ENCODE peak calls at places on chromosomes 4 and X, in seven cellular contexts. Z is GM23248, H is OCI-LY7, J is GM23338, C is MM.1S, L is SK-N-SH, O is PC-3. T is an unnamed sample.

GRCh38 chr4:110916505-110916904 is 293.6 kb upstream of the PITX2 start:
- DNase-seq in C (no peak), L (no peak), H (no peak), O (no peak), Z (no peak), J (no peak), T (no peak)

GRCh38 chr4:91914176-91914804 is 389.5 kb upstream of the GRID2 start:
- DNase-seq in O (peak), H (no peak), J (no peak), L (no peak), Z (no peak), C (no peak), T (peak)

GRCh38 chr4:140756292-140757219 is at the start of gene TBC1D9:
- DNase-seq in L (peak), Z (peak), C (peak), J (peak), O (peak), H (peak), T (peak)

GRCh38 chr4:177051473-177052060 is 258.1 kb upstream of the NEIL3 start:
- DNase-seq in O (peak), L (peak), Z (peak), C (peak), J (peak), H (peak), T (peak)

GRCh38 chrX:25858273-25858880 is 279.8 kb upstream of the MAGEB18 start:
- DNase-seq in O (no peak), J (no peak), L (no peak), Z (no peak), C (no peak), H (no peak), T (no peak)

GRCh38 chr4:25343671-25344070 is 31.1 kb downstream of the ZCCHC4 start:
- DNase-seq in C (no peak), J (no peak), L (no peak), H (no peak), Z (peak), O (peak), T (no peak)

GRCh38 chr4:14792702-14793227 is 209.5 kb upstream of the CPEB2 start:
- DNase-seq in C (no peak), O (peak), H (no peak), J (no peak), L (no peak), Z (no peak), T (no peak)

GRCh38 chrX:80237072-80237471 is 183.2 kb upstream of the TENT5D start:
- DNase-seq in O (peak), H (no peak), L (no peak), J (peak), Z (no peak), C (no peak), T (no peak)

GRCh38 chr4:18445110-18445509 is 423.6 kb upstream of the LCORL start:
- DNase-seq in C (no peak), J (no peak), L (no peak), O (no peak), H (no peak), Z (no peak), T (no peak)

GRCh38 chr4:170259631-170260153 is 169.9 kb upstream of the AADAT start:
- DNase-seq in Z (peak), J (peak), O (peak), L (peak), C (peak), H (peak), T (peak)

GRCh38 chrX:132615396-132616131 is 126.7 kb upstream of the MBNL3 start:
- DNase-seq in J (peak), L (no peak), H (peak), O (peak), C (peak), Z (peak), T (peak)

GRCh38 chr4:168128601-168129000 is 36.3 kb downstream of the ANXA10 start:
- DNase-seq in O (peak), H (no peak), J (no peak), Z (no peak), C (no peak), L (no peak), T (no peak)

GRCh38 chrX:79721234-79721633 is 293.3 kb upstream of the TBX22 start:
- DNase-seq in J (no peak), C (no peak), L (no peak), Z (no peak), H (no peak), O (no peak), T (no peak)

GRCh38 chr4:185656467-185656890 is 121.2 kb upstream of the PDLIM3 start:
- DNase-seq in Z (peak), H (no peak), C (no peak), O (peak), L (no peak), J (peak), T (peak)

GRCh38 chr4:142353149-142353738 is 492.9 kb downstream of the INPP4B start:
- DNase-seq in J (peak), L (no peak), C (peak), H (peak), O (peak), Z (peak), T (peak)

GRCh38 chr4:10006236-10006603 is 15.1 kb downstream of the SLC2A9 start:
- DNase-seq in Z (peak), C (no peak), L (no peak), H (peak), J (no peak), O (peak), T (peak)

GRCh38 chrX:40908857-40909475 is 173.6 kb upstream of the MED14 start:
- DNase-seq in H (no peak), L (no peak), J (no peak), O (peak), Z (peak), C (no peak), T (no peak)

GRCh38 chr4:153409412-153409811 is 56.7 kb upstream of the TMEM131L start:
- DNase-seq in C (no peak), O (peak), Z (peak), L (no peak), J (no peak), H (no peak), T (no peak)

GRCh38 chr4:96149911-96150310 is 310.0 kb downstream of the PDHA2 start:
- DNase-seq in J (no peak), H (no peak), Z (no peak), O (no peak), L (no peak), C (no peak), T (no peak)

GRCh38 chr4:127134490-127134889 is 498.3 kb upstream of the INTU start:
- DNase-seq in Z (no peak), J (no peak), L (no peak), C (peak), H (no peak), O (no peak), T (no peak)

GRCh38 chrX:10387011-10387410 is 230.2 kb downstream of the CLCN4 start:
- DNase-seq in Z (peak), C (no peak), O (peak), L (no peak), H (no peak), J (no peak), T (no peak)

GRCh38 chr4:161496-162284 is 37.4 kb downstream of the ZNF718 start:
- DNase-seq in J (no peak), Z (peak), C (no peak), O (no peak), H (no peak), L (no peak), T (no peak)

GRCh38 chr4:105619193-105619931 is 66.9 kb downstream of the ARHGEF38 start:
- DNase-seq in Z (no peak), J (no peak), O (peak), H (no peak), C (no peak), L (peak), T (peak)

GRCh38 chrX:6667048-6667768 is 132.3 kb upstream of the VCX3A start:
- DNase-seq in H (peak), L (no peak), J (no peak), C (no peak), Z (no peak), O (no peak), T (no peak)

GRCh38 chr4:173346074-173346473 is 11.9 kb upstream of the HMGB2 start:
- DNase-seq in L (no peak), C (no peak), Z (peak), H (no peak), O (peak), J (no peak), T (no peak)

GRCh38 chrX:77422886-77423648 is 24.1 kb upstream of the FGF16 start:
- DNase-seq in O (no peak), J (peak), C (no peak), H (peak), L (no peak), Z (no peak), T (no peak)

GRCh38 chrX:22652596-22652995 is 347.2 kb upstream of the DDX53 start:
- DNase-seq in Z (peak), O (peak), L (peak), C (no peak), J (peak), H (no peak), T (peak)

GRCh38 chrX:140572724-140573123 is 67.9 kb upstream of the SOX3 start:
- DNase-seq in Z (peak), H (peak), C (peak), L (peak), O (peak), J (peak), T (peak)

GRCh38 chr4:84632092-84632491 is 49.2 kb downstream of the CDS1 start:
- DNase-seq in Z (peak), H (no peak), O (peak), C (no peak), L (no peak), J (no peak), T (no peak)

GRCh38 chrX:11757729-11758399 is at the start of gene MSL3:
- DNase-seq in O (peak), L (peak), C (peak), Z (peak), H (peak), J (peak), T (peak)

GRCh38 chr4:40525811-40526598 is 103.7 kb downstream of the RBM47 start:
- DNase-seq in H (no peak), Z (peak), J (peak), C (no peak), O (peak), L (no peak), T (peak)

GRCh38 chr4:152344001-152344400 is 191.9 kb downstream of the FBXW7 start:
- DNase-seq in O (no peak), C (no peak), Z (peak), J (no peak), H (no peak), L (no peak), T (no peak)

GRCh38 chr4:112288455-112288854 is 2.8 kb upstream of the TIFA start:
- DNase-seq in H (peak), Z (no peak), O (no peak), L (no peak), C (peak), J (no peak), T (no peak)

GRCh38 chrX:153564047-153564606 is 34.8 kb downstream of the CCNQ start:
- DNase-seq in Z (no peak), H (no peak), J (no peak), C (no peak), O (no peak), L (no peak), T (peak)

GRCh38 chrX:140091276-140091886 is 126.1 kb upstream of the CXorf66 start:
- DNase-seq in O (no peak), C (no peak), H (no peak), L (peak), Z (peak), J (peak), T (peak)

GRCh38 chr4:86717651-86718050 is 123.5 kb downstream of the PTPN13 start:
- DNase-seq in O (no peak), C (no peak), J (no peak), H (no peak), Z (no peak), L (no peak), T (no peak)

GRCh38 chr4:149605601-149606378 is 209.9 kb downstream of the IQCM start:
- DNase-seq in C (no peak), L (no peak), H (no peak), Z (peak), O (peak), J (peak), T (no peak)
- TF ChIP-seq EZH2phosphoT487 in C (no peak), L (no peak), H (no peak), Z (no peak), O (no peak), J (no peak), T (no peak)

GRCh38 chr4:54566608-54567007 is 91.1 kb upstream of the KIT start:
- DNase-seq in O (no peak), C (peak), Z (no peak), L (no peak), J (no peak), H (no peak), T (no peak)
- TF ChIP-seq EZH2phosphoT487 in O (no peak), C (peak), Z (no peak), L (no peak), J (no peak), H (no peak), T (no peak)

DNA sequence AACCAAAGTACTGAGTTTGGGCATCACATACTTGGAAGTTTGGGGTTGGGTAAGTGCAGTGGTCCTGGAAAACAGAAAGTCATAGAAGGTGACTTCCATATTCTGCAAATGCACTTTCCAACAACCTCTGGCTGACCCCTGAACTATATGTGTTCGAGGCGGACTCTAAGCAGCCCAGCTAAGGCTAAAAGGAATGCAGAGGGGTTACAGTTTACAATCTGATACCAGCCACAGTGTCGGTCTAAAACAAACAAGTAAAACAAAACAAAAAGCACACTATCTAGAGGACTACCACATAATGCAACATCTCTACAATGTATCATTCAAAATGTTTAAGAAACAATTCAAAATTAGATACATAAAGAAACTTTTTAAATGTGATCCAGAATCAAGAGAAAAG is 185.6 kb downstream of the ADAMTS3 start:
- DNase-seq in C (no peak), J (no peak), L (no peak), Z (peak), H (no peak), O (no peak), T (no peak)
- TF ChIP-seq EZH2phosphoT487 in C (no peak), J (no peak), L (no peak), Z (no peak), H (no peak), O (no peak), T (no peak)

DNA sequence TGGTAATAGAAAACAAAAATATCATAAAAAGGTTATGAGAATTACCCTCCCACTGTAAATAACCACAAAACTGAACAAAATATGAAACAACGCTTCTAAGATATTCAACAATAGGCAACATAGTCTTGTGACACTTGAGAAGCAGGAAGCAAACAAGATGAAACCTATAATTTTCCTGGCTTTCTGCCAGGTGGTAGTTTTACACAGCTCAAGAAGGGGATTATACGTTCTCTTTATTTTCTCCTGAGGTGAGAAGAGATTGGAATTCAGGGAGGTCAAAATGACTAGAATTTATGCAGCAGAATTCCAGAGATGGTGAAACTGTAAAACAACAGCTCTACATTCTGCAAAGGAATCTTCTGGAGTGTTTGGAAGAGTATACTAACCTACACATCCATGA is 186.0 kb downstream of the HHIP start:
- DNase-seq in Z (no peak), H (no peak), L (no peak), C (peak), O (peak), J (no peak), T (no peak)
- TF ChIP-seq EZH2phosphoT487 in Z (no peak), H (no peak), L (no peak), C (no peak), O (no peak), J (no peak), T (no peak)

GRCh38 chr4:6991249-6991648 is 51.9 kb upstream of the TADA2B start:
- DNase-seq in C (no peak), J (no peak), H (no peak), L (no peak), O (no peak), Z (no peak), T (no peak)

GRCh38 chr4:6989331-6989923 is 53.7 kb upstream of the TADA2B start:
- DNase-seq in C (no peak), H (no peak), O (peak), J (no peak), Z (no peak), L (no peak), T (no peak)

GRCh38 chr4:6990661-6991060 is 52.5 kb upstream of the TADA2B start:
- DNase-seq in J (no peak), L (no peak), O (no peak), C (no peak), H (no peak), Z (no peak), T (no peak)

GRCh38 chr4:6992728-6993655 is 50.2 kb upstream of the TADA2B start:
- DNase-seq in Z (peak), O (peak), J (no peak), C (peak), H (no peak), L (peak), T (no peak)

GRCh38 chr4:6991771-6992557 is 51.2 kb upstream of the TADA2B start:
- DNase-seq in J (no peak), L (peak), Z (peak), C (peak), H (no peak), O (peak), T (peak)
- TF ChIP-seq EZH2phosphoT487 in J (no peak), L (no peak), Z (no peak), C (no peak), H (no peak), O (no peak), T (no peak)

DNA sequence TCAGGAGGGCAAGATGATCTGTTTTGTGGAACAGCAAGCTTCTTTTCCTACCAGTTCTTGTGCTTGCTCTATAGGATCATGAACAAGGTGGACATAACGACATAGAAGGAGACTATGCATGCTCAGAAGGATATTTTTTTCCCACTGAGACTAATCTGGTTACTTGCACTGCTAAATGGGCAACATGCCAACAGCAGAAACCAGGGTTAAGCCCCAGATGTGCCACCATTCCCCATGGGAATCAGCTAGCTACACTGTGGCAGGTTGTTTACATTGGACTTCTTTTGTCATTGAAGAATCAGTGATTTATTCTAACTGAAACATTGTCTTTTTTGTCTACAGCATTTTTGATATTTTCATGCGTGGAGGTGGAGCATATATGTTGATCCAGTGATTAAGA is 165.6 kb downstream of the C4orf33 start:
- DNase-seq in J (no peak), H (no peak), L (peak), Z (no peak), O (no peak), C (no peak), T (no peak)
- TF ChIP-seq EZH2phosphoT487 in J (no peak), H (no peak), L (no peak), Z (no peak), O (no peak), C (no peak), T (no peak)

DNA sequence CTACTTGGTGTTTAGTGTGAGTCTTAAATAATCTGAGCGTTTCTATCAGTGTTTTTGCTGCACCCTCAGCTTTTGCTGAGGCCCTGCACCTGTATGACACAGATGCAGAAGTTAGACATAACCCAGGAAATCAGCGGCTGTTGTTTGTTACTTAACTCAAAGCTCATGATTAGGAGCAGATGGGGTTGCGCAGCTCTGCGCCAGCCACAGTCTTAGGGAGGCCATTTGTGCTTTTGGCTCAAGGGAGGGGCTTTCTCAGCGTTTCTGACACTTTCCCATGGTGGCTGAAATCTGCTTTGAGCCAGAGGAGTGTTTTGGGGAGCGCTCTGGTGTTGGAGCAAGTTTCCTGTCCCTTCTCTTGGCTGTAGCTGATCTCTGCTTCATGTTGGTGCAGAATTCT is 433.8 kb downstream of the NAF1 start:
- DNase-seq in Z (no peak), O (no peak), H (no peak), L (no peak), C (no peak), J (peak), T (no peak)
- TF ChIP-seq EZH2phosphoT487 in Z (no peak), O (no peak), H (no peak), L (no peak), C (no peak), J (no peak), T (no peak)

T was measured in hepatocyte.